ENCODE peak calls at places on chromosome 1, in nine cellular contexts. One of them, this sample, is unnamed.

GRCh38 chr1:3431266-3431665 is 23.2 kb upstream of the ARHGEF16 start:
- DNase-seq in testis: no peak
- DNase-seq in adrenal gland: no peak
- DNase-seq in A549: peak
- DNase-seq in GM12878: no peak
- DNase-seq in fibroblast of pulmonary artery: no peak
- DNase-seq in transverse colon: no peak
- DNase-seq in OCI-LY7: no peak
- DNase-seq in cardiac muscle cell: no peak
- DNase-seq in this sample: no peak

GRCh38 chr1:22053018-22053860 is 730 bp downstream of the CDC42 start:
- DNase-seq in adrenal gland: peak
- DNase-seq in OCI-LY7: peak
- DNase-seq in transverse colon: peak
- DNase-seq in GM12878: no peak
- DNase-seq in fibroblast of pulmonary artery: peak
- DNase-seq in cardiac muscle cell: peak
- DNase-seq in testis: peak
- DNase-seq in A549: no peak
- DNase-seq in this sample: no peak

GRCh38 chr1:22285545-22286396 is 142.9 kb upstream of the WNT4 start:
- DNase-seq in A549: no peak
- DNase-seq in fibroblast of pulmonary artery: peak
- DNase-seq in GM12878: no peak
- DNase-seq in OCI-LY7: no peak
- DNase-seq in adrenal gland: peak
- DNase-seq in testis: no peak
- DNase-seq in transverse colon: no peak
- DNase-seq in cardiac muscle cell: peak
- DNase-seq in this sample: no peak

GRCh38 chr1:176444286-176444685 is 18.7 kb upstream of the PAPPA2 start:
- DNase-seq in OCI-LY7: no peak
- DNase-seq in fibroblast of pulmonary artery: no peak
- DNase-seq in cardiac muscle cell: no peak
- DNase-seq in transverse colon: no peak
- DNase-seq in testis: no peak
- DNase-seq in GM12878: no peak
- DNase-seq in A549: no peak
- DNase-seq in adrenal gland: no peak
- DNase-seq in this sample: no peak

GRCh38 chr1:153552335-153552734 is 3.3 kb upstream of the S100A3 start:
- DNase-seq in GM12878: no peak
- DNase-seq in transverse colon: peak
- DNase-seq in cardiac muscle cell: no peak
- DNase-seq in A549: no peak
- DNase-seq in testis: no peak
- DNase-seq in fibroblast of pulmonary artery: no peak
- DNase-seq in OCI-LY7: no peak
- DNase-seq in adrenal gland: peak
- DNase-seq in this sample: no peak

GRCh38 chr1:161399257-161399998 is 31.8 kb upstream of the CFAP126 start:
- DNase-seq in transverse colon: peak
- DNase-seq in A549: peak
- DNase-seq in cardiac muscle cell: peak
- DNase-seq in fibroblast of pulmonary artery: peak
- DNase-seq in OCI-LY7: peak
- DNase-seq in GM12878: peak
- DNase-seq in testis: peak
- DNase-seq in adrenal gland: peak
- DNase-seq in this sample: peak

GRCh38 chr1:223556414-223557124 is 108.9 kb downstream of the CAPN8 start:
- DNase-seq in fibroblast of pulmonary artery: peak
- DNase-seq in GM12878: peak
- DNase-seq in A549: peak
- DNase-seq in OCI-LY7: peak
- DNase-seq in cardiac muscle cell: peak
- DNase-seq in testis: peak
- DNase-seq in adrenal gland: peak
- DNase-seq in transverse colon: peak
- DNase-seq in this sample: peak

GRCh38 chr1:211420845-211421454 is 71.0 kb downstream of the RD3 start:
- DNase-seq in fibroblast of pulmonary artery: no peak
- DNase-seq in GM12878: no peak
- DNase-seq in OCI-LY7: no peak
- DNase-seq in cardiac muscle cell: peak
- DNase-seq in adrenal gland: no peak
- DNase-seq in testis: no peak
- DNase-seq in A549: no peak
- DNase-seq in transverse colon: no peak
- DNase-seq in this sample: no peak

GRCh38 chr1:206039046-206039929 is 13.7 kb upstream of the RHEX start:
- DNase-seq in transverse colon: no peak
- DNase-seq in adrenal gland: no peak
- DNase-seq in OCI-LY7: no peak
- DNase-seq in testis: no peak
- DNase-seq in GM12878: no peak
- DNase-seq in A549: no peak
- DNase-seq in cardiac muscle cell: no peak
- DNase-seq in fibroblast of pulmonary artery: no peak
- DNase-seq in this sample: no peak

GRCh38 chr1:50246869-50247268 is 138.1 kb downstream of the ELAVL4 start:
- DNase-seq in A549: no peak
- DNase-seq in transverse colon: no peak
- DNase-seq in fibroblast of pulmonary artery: no peak
- DNase-seq in GM12878: no peak
- DNase-seq in cardiac muscle cell: no peak
- DNase-seq in adrenal gland: no peak
- DNase-seq in testis: no peak
- DNase-seq in OCI-LY7: no peak
- DNase-seq in this sample: no peak

GRCh38 chr1:64861611-64862010 is 104.7 kb downstream of the JAK1 start:
- DNase-seq in adrenal gland: no peak
- DNase-seq in cardiac muscle cell: peak
- DNase-seq in OCI-LY7: peak
- DNase-seq in GM12878: no peak
- DNase-seq in A549: no peak
- DNase-seq in testis: peak
- DNase-seq in transverse colon: peak
- DNase-seq in fibroblast of pulmonary artery: peak
- DNase-seq in this sample: no peak

GRCh38 chr1:11229178-11229577 is 33.2 kb downstream of the MTOR start:
- DNase-seq in OCI-LY7: peak
- DNase-seq in transverse colon: no peak
- DNase-seq in adrenal gland: no peak
- DNase-seq in cardiac muscle cell: no peak
- DNase-seq in A549: no peak
- DNase-seq in testis: no peak
- DNase-seq in fibroblast of pulmonary artery: no peak
- DNase-seq in GM12878: no peak
- DNase-seq in this sample: no peak

GRCh38 chr1:232880354-232880753 is 70.1 kb upstream of the NTPCR start:
- DNase-seq in cardiac muscle cell: peak
- DNase-seq in A549: peak
- DNase-seq in transverse colon: peak
- DNase-seq in testis: peak
- DNase-seq in GM12878: no peak
- DNase-seq in fibroblast of pulmonary artery: peak
- DNase-seq in OCI-LY7: peak
- DNase-seq in adrenal gland: peak
- DNase-seq in this sample: no peak

GRCh38 chr1:157562515-157562914 is 10.2 kb upstream of the FCRL5 start:
- DNase-seq in testis: no peak
- DNase-seq in adrenal gland: no peak
- DNase-seq in transverse colon: no peak
- DNase-seq in fibroblast of pulmonary artery: no peak
- DNase-seq in GM12878: peak
- DNase-seq in OCI-LY7: peak
- DNase-seq in A549: no peak
- DNase-seq in cardiac muscle cell: no peak
- DNase-seq in this sample: no peak

DNA sequence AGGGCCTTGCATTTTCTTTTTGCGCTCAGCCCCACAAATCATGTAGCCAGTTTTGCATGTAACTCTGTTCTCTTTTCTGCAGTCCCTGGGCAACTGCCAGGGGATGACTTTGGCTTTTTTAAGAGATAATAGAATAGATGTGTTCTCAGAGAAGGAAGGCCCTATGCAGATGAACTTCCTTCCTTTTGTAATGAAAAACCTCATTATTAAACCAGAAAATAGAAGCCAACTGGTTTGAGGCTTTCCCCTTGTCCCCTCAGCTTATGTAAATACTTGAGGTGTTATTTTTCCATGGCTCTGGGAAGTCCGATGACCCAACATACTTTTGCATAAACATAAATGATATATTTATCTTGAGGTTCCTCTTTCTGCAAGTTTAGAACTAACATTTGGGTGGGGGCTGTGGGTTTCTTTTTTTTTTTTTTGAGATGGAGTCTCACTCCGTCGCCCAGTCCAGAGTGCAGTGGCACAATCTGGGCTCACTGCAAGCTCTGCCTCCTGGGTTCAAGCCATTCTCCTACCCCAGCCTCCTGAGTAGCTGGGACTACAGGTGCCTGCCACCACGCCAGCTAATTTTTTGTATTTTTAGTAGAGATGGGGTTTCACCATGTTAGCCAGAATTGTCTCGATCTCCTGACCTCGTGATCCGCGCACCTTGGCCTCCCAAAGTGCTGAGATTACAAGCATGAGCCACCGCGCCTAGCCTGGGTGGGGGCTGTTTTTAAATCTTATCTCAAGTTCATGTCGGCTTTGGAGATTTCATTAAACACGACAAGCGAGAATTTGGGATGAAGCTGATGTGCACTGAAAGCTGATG is 14.4 kb upstream of the FCRL5 start:
- DNase-seq in GM12878: peak
- DNase-seq in A549: no peak
- DNase-seq in fibroblast of pulmonary artery: no peak
- DNase-seq in testis: no peak
- DNase-seq in transverse colon: no peak
- DNase-seq in OCI-LY7: peak
- DNase-seq in adrenal gland: no peak
- DNase-seq in cardiac muscle cell: no peak
- DNase-seq in this sample: no peak
- H3K4me3 ChIP-seq in GM12878: no peak
- H3K4me3 ChIP-seq in A549: no peak
- H3K4me3 ChIP-seq in fibroblast of pulmonary artery: no peak
- H3K4me3 ChIP-seq in testis: no peak
- H3K4me3 ChIP-seq in transverse colon: no peak
- H3K4me3 ChIP-seq in OCI-LY7: peak
- H3K4me3 ChIP-seq in adrenal gland: no peak
- H3K4me3 ChIP-seq in cardiac muscle cell: no peak
- H3K4me3 ChIP-seq in this sample: no peak

DNA sequence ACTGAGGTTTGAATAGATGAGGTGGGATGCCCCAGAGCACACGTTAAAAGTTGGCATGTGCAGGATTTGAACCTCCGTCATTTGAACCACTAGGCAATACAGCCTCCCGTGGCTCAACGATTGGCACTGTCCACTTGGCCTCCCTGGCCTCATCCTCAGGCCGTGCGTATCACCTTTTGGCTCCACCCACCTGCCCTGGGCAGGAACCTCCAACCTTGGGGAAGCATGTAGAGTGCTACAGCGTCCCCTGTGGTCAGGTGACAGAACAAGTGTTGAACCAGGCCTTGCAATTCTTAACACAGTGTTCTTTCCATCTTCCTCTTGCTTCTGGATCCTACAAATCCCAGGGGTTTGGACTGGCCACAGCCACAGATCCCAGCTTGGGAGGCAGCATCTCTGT is 112.6 kb downstream of the PAX7 start:
- DNase-seq in GM12878: no peak
- DNase-seq in OCI-LY7: no peak
- DNase-seq in testis: no peak
- DNase-seq in fibroblast of pulmonary artery: no peak
- DNase-seq in transverse colon: no peak
- DNase-seq in A549: no peak
- DNase-seq in adrenal gland: no peak
- DNase-seq in cardiac muscle cell: no peak
- DNase-seq in this sample: no peak
- TF ChIP-seq CTCF in GM12878: no peak
- TF ChIP-seq CTCF in OCI-LY7: no peak
- TF ChIP-seq CTCF in testis: no peak
- TF ChIP-seq CTCF in fibroblast of pulmonary artery: no peak
- TF ChIP-seq CTCF in transverse colon: no peak
- TF ChIP-seq CTCF in A549: no peak
- TF ChIP-seq CTCF in adrenal gland: no peak
- TF ChIP-seq CTCF in cardiac muscle cell: no peak
- TF ChIP-seq CTCF in this sample: peak

GRCh38 chr1:1425753-1426495 is 4.8 kb upstream of the ANKRD65 start:
- DNase-seq in GM12878: no peak
- DNase-seq in adrenal gland: no peak
- DNase-seq in transverse colon: no peak
- DNase-seq in testis: no peak
- DNase-seq in OCI-LY7: no peak
- DNase-seq in fibroblast of pulmonary artery: no peak
- DNase-seq in cardiac muscle cell: no peak
- DNase-seq in A549: no peak
- DNase-seq in this sample: no peak

GRCh38 chr1:1426496-1426960 is 5.5 kb upstream of the ANKRD65 start:
- DNase-seq in cardiac muscle cell: no peak
- DNase-seq in OCI-LY7: no peak
- DNase-seq in transverse colon: no peak
- DNase-seq in A549: no peak
- DNase-seq in adrenal gland: no peak
- DNase-seq in fibroblast of pulmonary artery: no peak
- DNase-seq in testis: no peak
- DNase-seq in GM12878: no peak
- DNase-seq in this sample: no peak

GRCh38 chr1:1425426-1425752 is 4.3 kb upstream of the ANKRD65 start:
- DNase-seq in cardiac muscle cell: no peak
- DNase-seq in GM12878: no peak
- DNase-seq in testis: no peak
- DNase-seq in transverse colon: no peak
- DNase-seq in A549: no peak
- DNase-seq in OCI-LY7: no peak
- DNase-seq in adrenal gland: no peak
- DNase-seq in fibroblast of pulmonary artery: no peak
- DNase-seq in this sample: no peak

GRCh38 chr1:1428174-1428573 is 7.1 kb upstream of the ANKRD65 start:
- DNase-seq in transverse colon: no peak
- DNase-seq in A549: no peak
- DNase-seq in adrenal gland: no peak
- DNase-seq in GM12878: no peak
- DNase-seq in testis: no peak
- DNase-seq in fibroblast of pulmonary artery: no peak
- DNase-seq in cardiac muscle cell: no peak
- DNase-seq in OCI-LY7: no peak
- DNase-seq in this sample: no peak

GRCh38 chr1:1426961-1427934 is 6.2 kb upstream of the ANKRD65 start:
- DNase-seq in cardiac muscle cell: no peak
- DNase-seq in transverse colon: no peak
- DNase-seq in GM12878: no peak
- DNase-seq in fibroblast of pulmonary artery: no peak
- DNase-seq in testis: no peak
- DNase-seq in OCI-LY7: no peak
- DNase-seq in A549: no peak
- DNase-seq in adrenal gland: no peak
- DNase-seq in this sample: no peak
- H3K4me3 ChIP-seq in cardiac muscle cell: peak
- H3K4me3 ChIP-seq in transverse colon: peak
- H3K4me3 ChIP-seq in GM12878: no peak
- H3K4me3 ChIP-seq in fibroblast of pulmonary artery: peak
- H3K4me3 ChIP-seq in testis: peak
- H3K4me3 ChIP-seq in OCI-LY7: no peak
- H3K4me3 ChIP-seq in A549: peak
- H3K4me3 ChIP-seq in adrenal gland: no peak
- H3K4me3 ChIP-seq in this sample: no peak

GRCh38 chr1:152036316-152037216 is at the start of gene S100A11:
- DNase-seq in GM12878: peak
- DNase-seq in cardiac muscle cell: peak
- DNase-seq in testis: peak
- DNase-seq in A549: peak
- DNase-seq in transverse colon: peak
- DNase-seq in OCI-LY7: no peak
- DNase-seq in adrenal gland: peak
- DNase-seq in fibroblast of pulmonary artery: peak
- DNase-seq in this sample: no peak
- TF ChIP-seq CTCF in GM12878: no peak
- TF ChIP-seq CTCF in cardiac muscle cell: no peak
- TF ChIP-seq CTCF in testis: no peak
- TF ChIP-seq CTCF in A549: no peak
- TF ChIP-seq CTCF in transverse colon: no peak
- TF ChIP-seq CTCF in OCI-LY7: no peak
- TF ChIP-seq CTCF in adrenal gland: no peak
- TF ChIP-seq CTCF in fibroblast of pulmonary artery: no peak
- TF ChIP-seq CTCF in this sample: no peak

This sample was measured in GM12864.